ENCODE peak calls at places on chromosomes 4 and X, in four cellular contexts. M is neural progenitor cell, W is hepatocyte, T is GM23338. X is an unnamed sample. For H4K20me1, the result is how much of the 10 kb centered on the place peaks cover.

GRCh38 chr4:151766691-151767090 is 5.9 kb upstream of the GATB start:
- DNase-seq in M (no peak), W (no peak), T (peak), X (no peak)

GRCh38 chr4:137124278-137124932 is 407.9 kb downstream of the PCDH18 start:
- DNase-seq in T (peak), W (peak), M (peak), X (peak)

GRCh38 chr4:7634611-7635010 is 199.9 kb upstream of the PSAPL1 start:
- DNase-seq in M (no peak), W (no peak), T (no peak), X (no peak)

GRCh38 chr4:19327364-19327763 is 924.3 kb upstream of the SLIT2 start:
- DNase-seq in M (no peak), T (no peak), W (no peak), X (no peak)

GRCh38 chrX:3345281-3346081 is 971 bp downstream of the MXRA5 start:
- DNase-seq in M (peak), T (peak), W (peak), X (no peak)

GRCh38 chrX:142251665-142252064 is 46.6 kb upstream of the MAGEC2 start:
- DNase-seq in M (no peak), T (no peak), W (no peak), X (no peak)

GRCh38 chr4:52244103-52244772 is 193.1 kb downstream of the SPATA18 start:
- DNase-seq in M (no peak), W (no peak), T (no peak), X (no peak)

GRCh38 chrX:308821-309520 is 9.6 kb downstream of the GTPBP6 start:
- DNase-seq in M (no peak), W (no peak), T (no peak), X (no peak)

GRCh38 chr4:81650871-81651270 is 179.2 kb upstream of the RASGEF1B start:
- DNase-seq in T (peak), M (no peak), W (peak), X (no peak)

GRCh38 chr4:39565925-39566630 is 38.8 kb upstream of the UGDH start:
- DNase-seq in T (no peak), M (no peak), W (peak), X (no peak)

GRCh38 chr4:43113196-43113595 is 220.7 kb downstream of the GRXCR1 start:
- DNase-seq in T (peak), M (no peak), W (peak), X (no peak)
- TF ChIP-seq EZH2phosphoT487 in T (no peak), M (no peak), W (no peak), X (no peak)

DNA sequence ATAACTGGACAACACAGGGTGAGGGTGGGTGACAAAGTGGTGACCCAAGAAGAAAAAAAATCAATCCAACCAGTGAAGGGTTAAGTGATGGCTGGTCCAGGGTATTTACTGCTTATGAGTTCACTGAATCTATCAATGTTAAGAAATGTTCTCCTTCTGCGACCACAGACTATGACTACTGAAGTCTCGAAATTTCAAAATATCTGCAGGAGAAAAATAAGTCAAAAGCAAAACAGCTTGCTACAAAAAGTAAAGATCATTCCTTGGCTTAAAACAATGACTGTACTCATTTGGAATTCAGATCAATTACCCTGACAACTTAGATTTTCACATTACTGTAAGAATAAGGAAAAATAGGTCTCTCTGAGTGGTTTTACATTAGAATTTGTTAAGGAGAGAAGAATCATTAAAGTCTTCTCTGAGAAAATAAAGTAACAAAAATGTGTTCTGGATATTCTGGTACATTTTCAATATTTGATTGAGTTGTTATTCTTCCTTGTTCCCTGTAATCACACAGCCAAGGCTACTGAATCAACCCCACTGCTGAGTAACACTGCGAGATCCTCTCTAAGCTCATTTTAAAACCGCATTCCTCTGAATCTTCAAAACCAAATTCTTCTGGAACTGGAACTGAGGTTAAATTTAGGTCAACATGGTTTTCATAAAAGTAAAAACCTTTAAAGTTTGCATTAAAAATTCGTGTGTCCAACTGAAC is 22.7 kb downstream of the SMPX start:
- DNase-seq in T (no peak), W (no peak), M (no peak), X (no peak)
- H4K20me1 ChIP-seq in T (under half), W (under half), M (under half), X (under half)

GRCh38 chr4:133152330-133152791 is 3.3 kb downstream of the PCDH10 start:
- DNase-seq in W (no peak), M (peak), T (peak), X (no peak)
- TF ChIP-seq EZH2phosphoT487 in W (no peak), M (no peak), T (no peak), X (no peak)

GRCh38 chr4:153622778-153623240 is 61.3 kb upstream of the TLR2 start:
- DNase-seq in T (no peak), M (no peak), W (no peak), X (no peak)
- H4K20me1 ChIP-seq in T (under half), M (under half), W (under half), X (under half)

GRCh38 chrX:28586891-28587635 is at the start of gene IL1RAPL1:
- DNase-seq in T (no peak), M (peak), W (peak), X (no peak)

GRCh38 chrX:28589048-28589447 is 1.8 kb downstream of the IL1RAPL1 start:
- DNase-seq in M (no peak), W (no peak), T (no peak), X (no peak)

GRCh38 chrX:28584025-28584424 is 3.2 kb upstream of the IL1RAPL1 start:
- DNase-seq in W (no peak), M (no peak), T (no peak), X (no peak)

GRCh38 chrX:28585767-28586166 is 1.5 kb upstream of the IL1RAPL1 start:
- DNase-seq in T (no peak), W (no peak), M (peak), X (no peak)

DNA sequence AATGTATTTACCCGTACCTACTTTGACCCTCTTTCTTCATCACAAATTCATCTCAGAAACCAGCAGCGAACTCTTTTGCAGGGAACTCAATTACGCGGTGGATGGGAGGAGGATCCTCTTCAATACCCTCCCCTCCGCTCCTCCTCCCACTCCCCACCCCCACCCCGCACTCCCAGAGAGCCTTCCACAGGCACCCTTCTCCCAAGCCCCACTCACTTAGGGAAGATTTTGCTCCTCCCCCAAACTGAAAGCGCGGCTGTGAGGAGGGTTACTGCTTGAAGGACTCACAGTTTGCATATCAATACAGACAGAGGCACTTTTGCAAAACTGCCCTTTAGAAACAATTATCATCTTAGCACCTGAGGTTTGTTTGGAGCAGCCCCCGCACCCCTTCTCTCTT is 955 bp upstream of the IL1RAPL1 start:
- DNase-seq in W (peak), T (peak), M (peak), X (no peak)
- TF ChIP-seq EZH2phosphoT487 in W (no peak), T (no peak), M (no peak), X (no peak)

GRCh38 chr4:77804471-77804870 is 14.7 kb downstream of the CNOT6L start:
- DNase-seq in W (no peak), T (no peak), M (no peak), X (no peak)

GRCh38 chr4:77800483-77801259 is 18.5 kb downstream of the CNOT6L start:
- DNase-seq in M (no peak), W (no peak), T (no peak), X (no peak)

GRCh38 chr4:77800077-77800476 is 19.1 kb downstream of the CNOT6L start:
- DNase-seq in T (no peak), M (no peak), W (no peak), X (no peak)

GRCh38 chr4:77801260-77801608 is 17.9 kb downstream of the CNOT6L start:
- DNase-seq in W (no peak), T (no peak), M (no peak), X (peak)

DNA sequence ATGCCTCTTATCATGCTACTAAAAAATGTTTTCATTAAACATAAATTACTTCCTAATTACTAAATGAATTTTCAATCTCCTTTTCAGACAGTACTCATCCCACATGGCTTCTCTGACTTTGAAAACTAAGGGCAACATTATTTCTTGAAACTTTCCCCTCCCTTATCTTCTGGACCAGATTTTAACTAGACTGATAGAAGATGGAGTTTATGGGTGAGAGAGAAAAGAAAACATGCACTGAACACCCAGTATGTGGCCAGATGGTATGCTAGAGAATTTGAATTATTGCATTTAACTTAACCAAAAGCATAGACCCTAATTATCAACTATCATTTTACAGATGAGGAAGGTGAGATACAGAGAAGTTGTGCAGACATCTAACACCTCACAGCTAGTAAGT is 16.8 kb downstream of the CNOT6L start:
- DNase-seq in T (no peak), W (no peak), M (no peak), X (no peak)
- H4K20me1 ChIP-seq in T (under half), W (under half), M (under half), X (under half)

GRCh38 chr4:94934864-94935263 is 177.1 kb downstream of the BMPR1B start:
- DNase-seq in W (no peak), M (no peak), T (no peak), X (no peak)
- TF ChIP-seq EZH2phosphoT487 in W (no peak), M (no peak), T (no peak), X (no peak)

GRCh38 chr4:145907363-145907762 is 31.3 kb downstream of the ZNF827 start:
- DNase-seq in T (no peak), M (no peak), W (no peak), X (no peak)
- H4K20me1 ChIP-seq in T (under half), M (under half), W (under half), X (under half)

X was measured in OCI-LY7.